ENCODE peak calls at places on chromosomes 6 and 20, in ten cellular contexts. D, V, H, B, R, I, O, Q, G and Y are unnamed samples.
A peak's percentile ranks its signal among the peaks of the same experiment; 100 is the strongest.

GRCh38 chr20:37989601-37990001 is 43.7 kb downstream of the TTI1 start:
- DNase-seq in V (no peak), Q (peak; percentile 87), G (peak; percentile 22), O (no peak), B (peak; percentile 43), I (no peak), H (no peak), R (no peak), D (no peak), Y (no peak)

GRCh38 chr6:17159240-17159639 is 57.4 kb downstream of the STMND1 start:
- DNase-seq in H (no peak), Q (no peak), I (no peak), R (no peak), V (peak; percentile 42), O (no peak), B (no peak), D (no peak), G (no peak), Y (peak; percentile 61)

GRCh38 chr6:56036911-56037310 is 161.5 kb upstream of the BMP5 start:
- DNase-seq in V (no peak), D (no peak), O (no peak), B (no peak), G (no peak), H (no peak), Q (no peak), I (no peak), R (no peak), Y (no peak)

GRCh38 chr20:7499201-7499600 is 441.1 kb downstream of the HAO1 start:
- DNase-seq in G (no peak), R (no peak), Q (no peak), B (no peak), V (no peak), H (no peak), O (no peak), D (no peak), I (no peak), Y (no peak)

GRCh38 chr6:168388641-168389633 is 52.0 kb upstream of the SMOC2 start:
- DNase-seq in H (no peak), Q (no peak), D (no peak), G (peak; percentile 75), I (no peak), R (no peak), B (no peak), V (no peak), O (no peak), Y (peak; percentile 55)

GRCh38 chr20:45010399-45010828 is 44.1 kb downstream of the STK4 start:
- DNase-seq in I (no peak), V (peak; percentile 39), R (no peak), G (no peak), O (peak; percentile 77), D (no peak), H (no peak), Q (peak; percentile 82), B (peak; percentile 21), Y (no peak)

GRCh38 chr6:128412680-128413079 is 107.7 kb downstream of the PTPRK start:
- DNase-seq in O (no peak), R (no peak), I (no peak), B (no peak), G (no peak), H (no peak), D (no peak), Q (no peak), V (no peak), Y (no peak)

GRCh38 chr6:21800948-21801438 is 207.4 kb downstream of the SOX4 start:
- DNase-seq in V (peak; percentile 58), H (no peak), O (peak; percentile 18), G (no peak), R (no peak), D (no peak), B (peak; percentile 74), Q (peak; percentile 90), I (no peak), Y (no peak)

GRCh38 chr6:113246186-113246585 is 611.0 kb upstream of the MARCKS start:
- DNase-seq in I (no peak), H (no peak), B (peak; percentile 7), Q (no peak), R (no peak), G (no peak), O (no peak), V (peak; percentile 28), D (no peak), Y (no peak)

GRCh38 chr6:33868143-33868542 is 64.3 kb upstream of the MLN start:
- DNase-seq in O (no peak), R (no peak), I (no peak), G (no peak), D (no peak), Q (no peak), B (peak; percentile 19), V (no peak), H (no peak), Y (no peak)

GRCh38 chr6:121443953-121444590 is 8.6 kb downstream of the GJA1 start:
- DNase-seq in B (no peak), R (no peak), Q (no peak), G (no peak), D (no peak), V (no peak), O (peak; percentile 49), I (no peak), H (no peak), Y (no peak)

GRCh38 chr6:100339574-100340255 is 125.0 kb downstream of the SIM1 start:
- DNase-seq in Q (no peak), G (no peak), V (no peak), D (no peak), H (no peak), O (no peak), R (no peak), B (no peak), I (no peak), Y (no peak)

GRCh38 chr6:170227521-170227983 is 63.3 kb downstream of the DLL1 start:
- DNase-seq in V (no peak), R (no peak), I (no peak), Q (peak; percentile 8), D (no peak), G (no peak), O (no peak), B (no peak), H (no peak), Y (no peak)

GRCh38 chr6:124294572-124294971 is 490.9 kb downstream of the NKAIN2 start:
- DNase-seq in R (no peak), B (peak; percentile 78), I (no peak), O (no peak), Q (peak; percentile 22), G (no peak), H (no peak), V (no peak), D (no peak), Y (no peak)

GRCh38 chr6:31888281-31889258 is 8.9 kb downstream of the EHMT2 start:
- DNase-seq in H (peak; percentile 67), Q (peak; percentile 40), I (no peak), D (peak; percentile 66), R (no peak), V (no peak), B (no peak), G (peak; percentile 83), O (peak; percentile 40), Y (peak; percentile 61)

GRCh38 chr6:138275976-138276375 is 57.7 kb upstream of the PBOV1 start:
- DNase-seq in Q (no peak), B (no peak), R (no peak), D (peak; percentile 16), O (no peak), G (peak; percentile 71), I (no peak), V (no peak), H (no peak), Y (no peak)

GRCh38 chr6:2307794-2308193 is 62.4 kb upstream of the GMDS start:
- DNase-seq in Q (peak; percentile 38), D (no peak), R (no peak), H (no peak), G (no peak), V (no peak), I (no peak), O (peak; percentile 6), B (no peak), Y (no peak)

GRCh38 chr6:14530385-14530784 is 412.8 kb downstream of the CD83 start:
- DNase-seq in B (no peak), Q (no peak), H (no peak), D (no peak), V (no peak), R (no peak), G (no peak), I (no peak), O (no peak), Y (no peak)
- H3K9ac ChIP-seq in B (no peak overlapping the region), Q (no peak overlapping the region), H (no peak overlapping the region), D (no peak overlapping the region), V (no peak overlapping the region), R (no peak overlapping the region), G (no peak overlapping the region), I (no peak overlapping the region), O (no peak overlapping the region), Y (no peak overlapping the region)

GRCh38 chr20:32793059-32793458 is 26.7 kb upstream of the MAPRE1 start:
- DNase-seq in Q (no peak), O (no peak), D (no peak), I (no peak), R (no peak), V (no peak), B (no peak), G (no peak), H (no peak), Y (no peak)
- H3K4me3 ChIP-seq in Q (no peak overlapping the region), O (no peak overlapping the region), D (no peak overlapping the region), I (no peak overlapping the region), R (no peak overlapping the region), V (no peak overlapping the region), B (no peak overlapping the region), G (no peak overlapping the region), H (no peak overlapping the region), Y (no peak overlapping the region)

DNA sequence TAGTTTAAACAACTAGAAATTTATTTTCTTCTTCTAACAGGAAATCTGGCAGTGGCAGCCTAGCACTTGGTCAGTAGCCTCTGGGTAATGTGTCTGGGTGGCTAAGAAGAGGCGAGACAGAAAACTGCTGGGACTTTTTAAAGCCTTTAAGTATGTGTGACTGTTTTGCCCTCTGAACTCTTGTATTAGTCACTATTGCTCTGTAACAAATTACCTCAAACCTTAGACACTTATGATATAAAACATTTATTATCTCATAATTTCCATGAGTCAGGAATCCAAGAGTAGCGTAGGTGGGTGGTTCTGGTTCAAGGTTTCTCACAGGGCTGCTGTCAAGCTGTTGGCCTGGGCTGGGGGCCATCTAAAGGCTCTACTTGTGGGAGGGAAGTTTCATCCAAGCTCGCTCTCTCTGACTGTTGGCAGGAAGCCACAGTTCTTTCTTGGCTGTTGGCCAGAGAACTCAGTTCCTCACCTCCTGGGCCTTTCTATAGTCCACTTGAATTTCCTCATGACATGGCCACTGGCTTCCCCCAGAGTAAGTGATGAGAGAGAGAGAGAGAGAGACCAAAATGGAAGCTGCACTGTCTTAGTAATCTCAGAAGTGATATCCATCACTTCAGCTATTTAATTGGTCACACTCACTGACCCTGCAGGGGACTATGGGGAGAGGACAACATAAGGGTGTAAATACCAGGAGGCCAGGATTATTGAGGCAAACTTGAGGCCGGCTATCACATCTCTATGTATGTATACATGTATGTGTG is 17.4 kb upstream of the TBC1D22B start:
- DNase-seq in G (no peak), R (peak; percentile 71), D (no peak), H (peak; percentile 75), I (no peak), O (peak; percentile 97), Q (peak; percentile 90), B (peak; percentile 99), V (peak; percentile 98), Y (peak; percentile 94)
- H3K27ac ChIP-seq in G (no peak overlapping the region), R (peak overlapping the region; percentile 32), D (no peak overlapping the region), H (peak overlapping the region; percentile 66), I (no peak overlapping the region), O (peak overlapping the region; percentile 97), Q (peak overlapping the region; percentile 82), B (peak overlapping the region; percentile 82), V (peak overlapping the region; percentile 91), Y (peak overlapping the region; percentile 53)

DNA sequence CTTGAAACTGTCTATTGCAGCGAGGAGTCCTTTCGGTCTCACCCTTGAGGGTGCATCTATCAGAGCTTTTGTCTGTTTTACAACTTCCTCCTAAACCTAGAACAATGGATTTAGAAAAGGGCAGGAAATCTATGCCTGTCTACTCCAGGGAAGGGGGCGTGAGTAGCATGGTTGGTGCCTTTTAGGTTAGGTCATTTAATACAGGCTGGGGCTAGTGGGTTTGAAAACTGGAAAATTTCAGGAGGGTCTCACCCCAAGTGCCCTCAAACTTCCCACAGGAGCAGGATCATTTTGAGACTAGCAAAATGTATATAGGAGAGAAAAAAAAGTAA is 33.5 kb upstream of the BMP6 start:
- DNase-seq in Q (no peak), O (no peak), R (no peak), G (no peak), D (no peak), B (no peak), V (no peak), I (no peak), H (no peak), Y (no peak)
- H3K9ac ChIP-seq in Q (peak overlapping the region; percentile 75), O (peak overlapping the region; percentile 70), R (peak overlapping the region; percentile 60), G (no peak overlapping the region), D (no peak overlapping the region), B (peak overlapping the region; percentile 50), V (no peak overlapping the region), I (no peak overlapping the region), H (no peak overlapping the region), Y (no peak overlapping the region)